ENCODE peak calls at places on chromosomes 3 and 15, in nine cellular contexts. C is pancreas, B is left ventricle myocardium inferior, D is tibial artery, G is Panc1, N is sigmoid colon, M is ovary, U is colonic mucosa, T is thyroid gland. E is an unnamed sample. For H3K4me1, the result is how much of the 10 kb centered on the place peaks cover.

GRCh38 chr3:179063945-179064560 is 7.6 kb downstream of the ZMAT3 start:
- DNase-seq in C (no peak), B (no peak), D (no peak), G (no peak), N (no peak), M (no peak), U (no peak), T (no peak), E (no peak)

GRCh38 chr3:24048843-24049242 is 103.8 kb downstream of the NR1D2 start:
- DNase-seq in C (no peak), B (no peak), D (no peak), G (no peak), N (no peak), M (no peak), U (no peak), T (no peak), E (no peak)

GRCh38 chr15:59941612-59942011 is 62.5 kb upstream of the FOXB1 start:
- DNase-seq in C (no peak), B (no peak), D (no peak), G (no peak), N (no peak), M (no peak), U (no peak), T (no peak), E (no peak)

GRCh38 chr15:71708741-71709140 is 101.6 kb upstream of the NR2E3 start:
- DNase-seq in C (no peak), B (no peak), D (no peak), G (no peak), N (no peak), M (no peak), U (no peak), T (no peak), E (no peak)

GRCh38 chr15:101772921-101773320 is 30.4 kb upstream of the OR4F6 start:
- DNase-seq in C (no peak), B (no peak), D (no peak), G (no peak), N (no peak), M (no peak), U (no peak), T (no peak), E (no peak)

GRCh38 chr15:57196865-57197264 is 179.4 kb upstream of the CGNL1 start:
- DNase-seq in C (no peak), B (no peak), D (no peak), G (no peak), N (no peak), M (no peak), U (no peak), T (no peak), E (no peak)

GRCh38 chr3:189945935-189946709 is 174.6 kb downstream of the P3H2 start:
- DNase-seq in C (no peak), B (no peak), D (no peak), G (no peak), N (no peak), M (no peak), U (no peak), T (no peak), E (no peak)

GRCh38 chr3:170226426-170226960 is 4.3 kb downstream of the PRKCI start:
- DNase-seq in C (no peak), B (no peak), D (no peak), G (no peak), N (no peak), M (no peak), U (no peak), T (no peak), E (no peak)

GRCh38 chr3:36579746-36580145 is 184.6 kb downstream of the DCLK3 start:
- DNase-seq in C (no peak), B (no peak), D (no peak), G (no peak), N (no peak), M (no peak), U (no peak), T (no peak), E (no peak)

GRCh38 chr15:56052389-56053045 is 59.1 kb upstream of the NEDD4 start:
- DNase-seq in C (no peak), B (no peak), D (no peak), G (peak), N (no peak), M (no peak), U (no peak), T (peak), E (no peak)

GRCh38 chr3:38837358-38837757 is 21.3 kb upstream of the SCN10A start:
- DNase-seq in C (no peak), B (no peak), D (no peak), G (no peak), N (no peak), M (no peak), U (no peak), T (no peak), E (no peak)

GRCh38 chr3:23650371-23651140 is 155.2 kb upstream of the UBE2E1 start:
- DNase-seq in C (no peak), B (no peak), D (no peak), G (peak), N (no peak), M (no peak), U (no peak), T (peak), E (no peak)

GRCh38 chr15:40069178-40070165 is 30.5 kb upstream of the SRP14 start:
- DNase-seq in C (peak), B (peak), D (peak), G (peak), N (peak), M (peak), U (peak), T (peak), E (peak)

GRCh38 chr15:100631831-100632230 is 29.4 kb downstream of the ASB7 start:
- DNase-seq in C (no peak), B (no peak), D (no peak), G (no peak), N (no peak), M (no peak), U (no peak), T (no peak), E (no peak)

GRCh38 chr3:64008487-64008886 is 14.8 kb downstream of the PSMD6 start:
- DNase-seq in C (no peak), B (no peak), D (no peak), G (no peak), N (no peak), M (no peak), U (no peak), T (no peak), E (no peak)

GRCh38 chr3:40262331-40262730 is 47.2 kb upstream of the EIF1B start:
- DNase-seq in C (no peak), B (no peak), D (no peak), G (no peak), N (no peak), M (no peak), U (no peak), T (no peak), E (no peak)

GRCh38 chr15:28881170-28881569 is 4.6 kb upstream of the APBA2 start:
- DNase-seq in C (no peak), B (no peak), D (no peak), G (no peak), N (no peak), M (no peak), U (no peak), T (peak), E (no peak)

GRCh38 chr15:33243869-33244268 is 49.4 kb upstream of the FMN1 start:
- DNase-seq in C (no peak), B (no peak), D (no peak), G (no peak), N (no peak), M (no peak), U (no peak), T (no peak), E (no peak)

GRCh38 chr15:33148129-33148850 is 46.2 kb downstream of the FMN1 start:
- DNase-seq in C (no peak), B (no peak), D (no peak), G (no peak), N (no peak), M (no peak), U (no peak), T (no peak), E (no peak)

GRCh38 chr3:119891944-119892721 is 110.2 kb downstream of the NR1I2 start:
- DNase-seq in C (no peak), B (no peak), D (no peak), G (no peak), N (no peak), M (peak), U (peak), T (peak), E (no peak)

GRCh38 chr3:4656059-4656458 is 162.9 kb downstream of the ITPR1 start:
- DNase-seq in C (peak), B (peak), D (peak), G (no peak), N (peak), M (peak), U (peak), T (peak), E (peak)

GRCh38 chr3:63349583-63350177 is 71.6 kb downstream of the SYNPR start:
- DNase-seq in C (no peak), B (no peak), D (no peak), G (peak), N (no peak), M (peak), U (peak), T (peak), E (no peak)

GRCh38 chr3:46405301-46406079 is 1.4 kb downstream of the CCR5AS start:
- DNase-seq in C (no peak), B (no peak), D (peak), G (no peak), N (peak), M (no peak), U (peak), T (peak), E (no peak)

GRCh38 chr3:8441969-8442559 is 59.6 kb upstream of the LMCD1 start:
- DNase-seq in C (no peak), B (no peak), D (no peak), G (no peak), N (no peak), M (peak), U (peak), T (peak), E (no peak)

GRCh38 chr3:171615742-171616141 is 155.5 kb upstream of the TNIK start:
- DNase-seq in C (no peak), B (no peak), D (no peak), G (no peak), N (no peak), M (no peak), U (no peak), T (no peak), E (no peak)

DNA sequence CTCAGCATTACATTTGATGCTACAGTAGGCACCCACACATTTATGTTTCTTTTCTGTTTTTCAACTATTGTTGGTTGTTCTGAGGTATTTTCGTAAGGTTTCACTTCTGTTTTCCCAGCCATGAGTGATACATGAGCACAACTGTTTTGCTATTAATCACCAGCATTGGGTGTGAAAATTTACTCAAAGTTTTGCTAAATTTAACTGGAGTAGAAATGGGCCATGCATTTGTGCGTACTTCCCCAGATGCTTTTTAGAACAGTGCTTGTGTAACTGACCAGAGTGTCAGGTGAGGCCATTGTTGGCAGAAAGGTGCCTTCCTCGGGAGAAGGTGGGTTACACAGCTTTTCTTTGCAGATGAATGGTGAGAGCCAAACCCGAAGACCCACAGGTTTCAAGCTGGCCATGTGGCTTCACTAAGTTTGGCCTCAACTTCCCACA is 70.4 kb downstream of the ST6GAL1 start:
- DNase-seq in C (no peak), B (no peak), D (no peak), G (no peak), N (no peak), M (no peak), U (no peak), T (no peak), E (no peak)
- H3K4me1 ChIP-seq in C (under half), B (under half), D (under half), G (under half), N (under half), M (under half), U (under half), T (under half), E (under half)

DNA sequence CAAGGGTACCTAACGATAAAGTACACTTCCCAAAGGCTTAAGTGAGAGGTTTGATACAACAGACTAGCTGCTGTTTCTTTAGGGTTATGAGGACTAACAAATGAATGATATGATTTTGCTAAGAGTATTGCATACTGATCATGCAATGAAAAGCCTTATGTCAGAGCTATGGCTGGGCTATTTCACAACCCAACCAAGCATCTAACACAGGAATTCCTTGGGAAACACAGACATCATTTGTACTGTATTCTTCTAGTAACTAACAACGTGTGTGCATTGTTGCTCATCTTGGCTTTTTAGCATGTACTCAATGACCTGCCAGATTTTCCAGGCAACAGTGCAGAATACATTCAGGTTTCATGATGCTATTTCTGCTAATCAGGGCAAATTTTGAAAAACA is 19.4 kb downstream of the PDZRN3 start:
- DNase-seq in C (no peak), B (no peak), D (no peak), G (no peak), N (no peak), M (no peak), U (no peak), T (no peak), E (no peak)
- H3K4me1 ChIP-seq in C (under half), B (half or more), D (half or more), G (under half), N (half or more), M (under half), U (under half), T (under half), E (under half)

GRCh38 chr15:89330881-89331595 is 3.6 kb downstream of the POLG start:
- DNase-seq in C (no peak), B (no peak), D (peak), G (no peak), N (no peak), M (no peak), U (no peak), T (no peak), E (no peak)

GRCh38 chr15:89332446-89332845 is 2.2 kb downstream of the POLG start:
- DNase-seq in C (no peak), B (no peak), D (peak), G (no peak), N (no peak), M (no peak), U (no peak), T (no peak), E (no peak)

GRCh38 chr15:89334510-89335288 is at the start of gene POLG:
- DNase-seq in C (peak), B (peak), D (peak), G (peak), N (peak), M (peak), U (peak), T (peak), E (peak)

GRCh38 chr15:89333959-89334509 is 590 bp downstream of the POLG start:
- DNase-seq in C (no peak), B (no peak), D (no peak), G (no peak), N (peak), M (no peak), U (no peak), T (no peak), E (peak)

GRCh38 chr15:89333011-89333860 is 1.4 kb downstream of the POLG start:
- DNase-seq in C (no peak), B (no peak), D (peak), G (no peak), N (peak), M (peak), U (no peak), T (no peak), E (no peak)
- H3K4me1 ChIP-seq in C (under half), B (half or more), D (half or more), G (under half), N (half or more), M (under half), U (under half), T (under half), E (half or more)

DNA sequence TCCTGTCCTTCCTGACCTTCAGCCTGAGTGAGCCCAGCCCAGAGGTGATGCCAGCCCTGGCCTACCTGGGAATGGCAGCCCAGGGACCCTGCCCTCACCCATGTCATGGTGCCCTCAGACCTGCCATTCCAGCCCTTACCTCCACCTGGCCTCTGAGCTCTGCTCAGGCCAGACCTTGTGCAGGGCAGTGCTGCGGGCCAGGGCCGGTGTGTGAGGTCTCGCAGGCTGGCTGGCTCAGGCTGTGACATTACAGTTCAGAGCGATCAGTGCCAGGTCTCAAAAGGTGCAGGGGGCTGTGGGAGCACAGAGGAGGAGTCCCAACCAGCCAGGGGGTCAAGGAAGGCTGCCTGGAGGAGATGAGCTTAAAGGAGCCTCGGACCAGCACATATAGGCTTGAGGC is 6.4 kb upstream of the CPLX3 start:
- DNase-seq in C (no peak), B (no peak), D (no peak), G (no peak), N (no peak), M (no peak), U (no peak), T (no peak), E (no peak)
- H3K4me1 ChIP-seq in C (under half), B (under half), D (under half), G (under half), N (under half), M (under half), U (under half), T (under half), E (half or more)

GRCh38 chr15:64462492-64462891 is 2.1 kb downstream of the ZNF609 start:
- DNase-seq in C (no peak), B (no peak), D (no peak), G (no peak), N (no peak), M (no peak), U (no peak), T (no peak), E (no peak)
- H3K4me1 ChIP-seq in C (under half), B (half or more), D (half or more), G (under half), N (half or more), M (under half), U (under half), T (under half), E (under half)

GRCh38 chr15:48596415-48596814 is 49.1 kb downstream of the FBN1 start:
- DNase-seq in C (no peak), B (no peak), D (no peak), G (no peak), N (no peak), M (no peak), U (no peak), T (no peak), E (no peak)

GRCh38 chr15:48595988-48596387 is 49.5 kb downstream of the FBN1 start:
- DNase-seq in C (no peak), B (no peak), D (no peak), G (no peak), N (no peak), M (no peak), U (no peak), T (no peak), E (no peak)

GRCh38 chr15:48601095-48601494 is 44.4 kb downstream of the FBN1 start:
- DNase-seq in C (no peak), B (no peak), D (no peak), G (no peak), N (no peak), M (no peak), U (no peak), T (no peak), E (no peak)

GRCh38 chr15:48592929-48593328 is 52.6 kb downstream of the FBN1 start:
- DNase-seq in C (no peak), B (no peak), D (no peak), G (no peak), N (no peak), M (no peak), U (no peak), T (no peak), E (no peak)

DNA sequence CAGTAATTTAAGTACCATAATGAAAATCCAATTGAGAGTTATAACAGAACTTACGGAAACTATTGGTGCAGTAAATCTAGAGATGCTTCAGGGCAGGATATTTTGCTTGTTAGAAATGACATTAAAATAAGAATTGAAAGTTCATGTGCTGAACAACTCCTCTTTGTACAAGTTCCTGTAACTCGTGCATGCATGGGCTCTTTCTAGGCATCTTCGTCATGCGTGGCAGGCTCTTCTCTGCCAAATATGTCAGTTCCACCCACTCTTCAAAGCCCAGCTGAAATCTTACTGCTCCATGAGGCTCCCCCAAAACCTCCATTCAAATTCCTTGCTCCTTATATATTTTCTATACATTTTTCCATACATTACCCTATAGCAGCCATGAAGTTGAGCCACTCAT is 48.7 kb downstream of the FBN1 start:
- DNase-seq in C (no peak), B (no peak), D (no peak), G (no peak), N (no peak), M (no peak), U (no peak), T (peak), E (no peak)
- H3K4me1 ChIP-seq in C (under half), B (under half), D (under half), G (under half), N (under half), M (under half), U (under half), T (under half), E (under half)

DNA sequence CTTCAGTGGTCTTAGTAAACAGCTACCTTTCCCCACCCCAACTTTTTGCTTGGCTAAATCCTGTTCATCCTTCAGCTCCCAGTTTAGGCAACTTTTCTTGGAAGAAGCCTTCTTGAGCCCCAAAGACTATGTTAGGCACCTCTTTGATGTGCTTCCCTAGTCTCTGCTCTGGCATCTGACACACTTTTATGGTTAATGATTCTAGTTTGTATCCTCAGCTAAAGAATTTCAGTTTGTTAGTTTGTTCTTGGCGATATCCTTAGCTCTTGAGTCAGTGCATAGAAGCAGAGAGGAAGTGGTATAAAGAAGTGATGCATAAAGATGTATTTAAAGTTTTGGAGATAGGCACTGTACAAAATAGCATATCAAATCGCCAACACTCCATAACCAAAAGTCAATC is 168.4 kb downstream of the WDR72 start:
- DNase-seq in C (no peak), B (no peak), D (no peak), G (no peak), N (no peak), M (no peak), U (no peak), T (no peak), E (no peak)
- H3K4me1 ChIP-seq in C (under half), B (under half), D (under half), G (under half), N (under half), M (under half), U (under half), T (under half), E (under half)

DNA sequence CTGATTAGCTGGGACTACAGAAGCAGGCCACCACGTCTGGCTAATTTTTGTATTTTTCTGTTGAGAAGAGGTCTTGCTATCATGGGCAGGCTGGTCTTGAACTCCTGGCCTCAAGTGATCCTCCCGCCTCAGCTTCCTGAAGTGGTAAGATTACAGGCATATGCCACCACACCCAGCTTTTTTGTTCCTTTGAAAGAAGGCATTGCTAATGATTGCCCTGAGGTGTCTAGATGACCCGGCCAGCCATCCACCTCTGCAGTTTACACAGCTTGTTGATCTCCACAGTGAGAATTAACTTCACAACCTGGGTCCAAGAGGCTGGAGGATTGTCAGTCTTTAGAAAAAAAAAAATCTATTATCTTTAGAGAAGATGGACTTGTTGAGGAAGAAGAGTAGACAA is 58.7 kb downstream of the SMAD3 start:
- DNase-seq in C (no peak), B (no peak), D (peak), G (no peak), N (no peak), M (no peak), U (no peak), T (no peak), E (no peak)
- H3K4me1 ChIP-seq in C (half or more), B (half or more), D (half or more), G (half or more), N (half or more), M (half or more), U (under half), T (under half), E (under half)

E was measured in right atrium auricular region.